ENCODE peak calls at places on chromosome 14, in six cellular contexts. O, L, D, M, J and W are unnamed samples.

GRCh38 chr14:58298880-58299664 is 717 bp downstream of the ARID4A start:
- DNase-seq in O (no peak), L (no peak), D (peak; percentile 38), M (no peak), J (no peak), W (no peak)

GRCh38 chr14:77760381-77761204 is at the start of gene SNW1:
- DNase-seq in O (peak; percentile 91), L (peak; percentile 87), D (peak; percentile 95), M (no peak), J (peak; percentile 95), W (peak; percentile 63)

GRCh38 chr14:21023174-21023573 is 1.7 kb downstream of the NDRG2 start:
- DNase-seq in O (no peak), L (no peak), D (no peak), M (no peak), J (no peak), W (no peak)

GRCh38 chr14:22225526-22226133 is 363.4 kb downstream of the DAD1 start:
- DNase-seq in O (no peak), L (peak; percentile 78), D (no peak), M (no peak), J (peak; percentile 74), W (peak; percentile 28)

GRCh38 chr14:71135496-71135895 is 228.2 kb downstream of the PCNX1 start:
- DNase-seq in O (no peak), L (no peak), D (no peak), M (no peak), J (no peak), W (no peak)

GRCh38 chr14:77630111-77630510 is 13.7 kb upstream of the SPTLC2 start:
- DNase-seq in O (no peak), L (no peak), D (no peak), M (no peak), J (no peak), W (no peak)

GRCh38 chr14:32468955-32469354 is 139.9 kb downstream of the AKAP6 start:
- DNase-seq in O (peak; percentile 71), L (peak; percentile 71), D (no peak), M (no peak), J (peak; percentile 72), W (peak; percentile 73)

GRCh38 chr14:26960049-26960688 is 362.3 kb upstream of the NOVA1 start:
- DNase-seq in O (no peak), L (no peak), D (no peak), M (no peak), J (no peak), W (no peak)

GRCh38 chr14:97319691-97320090 is 522.5 kb downstream of the VRK1 start:
- DNase-seq in O (no peak), L (no peak), D (no peak), M (no peak), J (no peak), W (no peak)

GRCh38 chr14:104887623-104888488 is 22.8 kb downstream of the CEP170B start:
- DNase-seq in O (no peak), L (no peak), D (no peak), M (no peak), J (no peak), W (no peak)

GRCh38 chr14:35779368-35779767 is 29.7 kb downstream of the RALGAPA1 start:
- DNase-seq in O (no peak), L (no peak), D (no peak), M (no peak), J (no peak), W (no peak)

GRCh38 chr14:67940476-67940875 is 120.9 kb downstream of the RAD51B start:
- DNase-seq in O (peak; percentile 40), L (peak; percentile 8), D (no peak), M (peak; percentile 28), J (peak; percentile 36), W (no peak)

GRCh38 chr14:42113358-42114070 is 506.8 kb downstream of the LRFN5 start:
- DNase-seq in O (no peak), L (no peak), D (no peak), M (no peak), J (no peak), W (no peak)

GRCh38 chr14:46137786-46138185 is 513.8 kb downstream of the RPL10L start:
- DNase-seq in O (no peak), L (no peak), D (no peak), M (no peak), J (no peak), W (no peak)

GRCh38 chr14:106831322-106831720 is 1304.9 kb downstream of the TMEM121 start:
- DNase-seq in O (no peak), L (no peak), D (peak; percentile 99), M (no peak), J (no peak), W (no peak)

GRCh38 chr14:50402965-50403364 is 6.3 kb upstream of the CDKL1 start:
- DNase-seq in O (no peak), L (no peak), D (no peak), M (no peak), J (peak; percentile 56), W (no peak)

GRCh38 chr14:105337966-105338365 is 23.4 kb downstream of the PACS2 start:
- DNase-seq in O (no peak), L (no peak), D (no peak), M (no peak), J (no peak), W (no peak)

GRCh38 chr14:89457007-89457406 is 40.0 kb upstream of the FOXN3 start:
- DNase-seq in O (no peak), L (no peak), D (no peak), M (no peak), J (no peak), W (no peak)

GRCh38 chr14:73251516-73252215 is 14.4 kb downstream of the PAPLN start:
- DNase-seq in O (no peak), L (no peak), D (no peak), M (no peak), J (no peak), W (no peak)

GRCh38 chr14:49972840-49973239 is 80.0 kb downstream of the ARF6 start:
- DNase-seq in O (peak; percentile 91), L (peak; percentile 93), D (peak; percentile 51), M (peak; percentile 43), J (peak; percentile 92), W (no peak)

GRCh38 chr14:64572721-64573508 is 23.2 kb downstream of the PPP1R36 start:
- DNase-seq in O (no peak), L (peak; percentile 36), D (no peak), M (no peak), J (peak; percentile 65), W (no peak)

GRCh38 chr14:69615471-69616407 is 4.3 kb downstream of the SUSD6 start:
- DNase-seq in O (peak; percentile 62), L (peak; percentile 78), D (peak; percentile 96), M (peak; percentile 62), J (peak; percentile 84), W (no peak)

GRCh38 chr14:86481105-86481504 is 951.2 kb downstream of the FLRT2 start:
- DNase-seq in O (no peak), L (peak; percentile 17), D (no peak), M (no peak), J (peak; percentile 70), W (no peak)

GRCh38 chr14:91367173-91368171 is 50.1 kb downstream of the CCDC88C start:
- DNase-seq in O (no peak), L (peak; percentile 97), D (peak; percentile 96), M (no peak), J (peak; percentile 66), W (no peak)

GRCh38 chr14:44833376-44833775 is 128.4 kb downstream of the KLHL28 start:
- DNase-seq in O (no peak), L (no peak), D (no peak), M (peak; percentile 14), J (peak; percentile 43), W (no peak)

GRCh38 chr14:88775532-88775931 is 17.2 kb downstream of the EML5 start:
- DNase-seq in O (no peak), L (no peak), D (no peak), M (no peak), J (no peak), W (no peak)

GRCh38 chr14:75934998-75935628 is 46.7 kb downstream of the TGFB3 start:
- DNase-seq in O (no peak), L (no peak), D (no peak), M (no peak), J (no peak), W (no peak)

GRCh38 chr14:58866386-58866785 is 228.6 kb downstream of the DACT1 start:
- DNase-seq in O (no peak), L (no peak), D (no peak), M (no peak), J (no peak), W (no peak)

GRCh38 chr14:33480589-33481184 is 470.2 kb downstream of the EGLN3 start:
- DNase-seq in O (no peak), L (no peak), D (no peak), M (no peak), J (no peak), W (no peak)
- H3K4me3 ChIP-seq in O (no peak overlapping the region), L (no peak overlapping the region), D (no peak overlapping the region), M (no peak overlapping the region), J (no peak overlapping the region), W (no peak overlapping the region)

GRCh38 chr14:93219103-93219726 is 12.2 kb downstream of the UBR7 start:
- DNase-seq in O (peak; percentile 29), L (peak; percentile 46), D (peak; percentile 78), M (no peak), J (peak; percentile 65), W (no peak)
- TF ChIP-seq CTCF in O (peak; percentile 67), L (peak; percentile 63), D (peak; percentile 65), M (peak; percentile 67), J (peak; percentile 53), W (peak; percentile 59)

DNA sequence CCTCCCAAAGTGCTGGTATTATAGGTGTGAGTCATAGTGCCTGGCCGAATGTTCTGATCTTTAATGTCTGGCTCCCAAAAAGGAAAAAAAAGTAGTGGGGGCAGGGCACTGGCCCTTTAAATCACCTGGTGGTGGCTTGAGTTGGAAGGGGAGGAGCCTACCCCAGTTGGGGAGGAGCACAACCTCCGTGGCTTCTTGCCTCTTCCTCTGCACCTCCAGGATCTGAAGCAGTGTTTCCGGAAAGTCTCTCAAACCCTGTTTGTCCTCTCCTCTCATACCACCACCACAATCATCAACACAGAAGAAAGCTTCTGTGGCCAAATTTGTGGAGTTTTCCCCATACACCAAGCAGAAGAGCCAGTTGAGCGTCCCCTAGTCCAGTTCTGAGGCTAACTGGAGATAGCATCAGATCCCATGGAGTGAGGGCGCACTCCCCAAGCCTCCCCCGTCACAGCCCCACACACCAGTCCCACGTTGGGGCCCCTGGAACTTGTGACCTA is 24.3 kb upstream of the RCOR1 start:
- DNase-seq in O (no peak), L (no peak), D (peak; percentile 65), M (no peak), J (no peak), W (no peak)
- H3K4me3 ChIP-seq in O (no peak overlapping the region), L (no peak overlapping the region), D (no peak overlapping the region), M (no peak overlapping the region), J (no peak overlapping the region), W (no peak overlapping the region)

DNA sequence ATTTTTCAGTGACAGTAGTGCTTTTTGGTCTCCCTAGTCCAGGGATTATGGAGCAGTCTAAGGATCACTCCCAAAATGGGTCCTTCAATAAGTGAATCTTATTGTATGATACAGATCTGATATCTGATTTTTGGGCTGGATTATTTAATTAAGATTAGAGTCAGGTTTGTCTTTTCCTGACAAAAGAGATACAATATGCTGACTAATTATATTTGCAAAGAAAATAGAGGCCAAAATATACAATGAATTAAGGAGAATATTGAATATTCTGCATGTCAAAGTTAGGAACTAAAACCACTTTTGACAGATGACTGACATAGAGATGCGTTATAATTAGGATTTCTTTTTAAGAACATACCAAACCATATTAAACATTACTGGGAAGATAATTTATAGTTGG is 175.2 kb downstream of the FOXG1 start:
- DNase-seq in O (no peak), L (no peak), D (no peak), M (no peak), J (no peak), W (no peak)
- TF ChIP-seq CTCF in O (no peak), L (no peak), D (no peak), M (no peak), J (no peak), W (no peak)

GRCh38 chr14:60093606-60094005 is 1.9 kb downstream of the PCNX4 start:
- DNase-seq in O (no peak), L (no peak), D (no peak), M (no peak), J (peak; percentile 18), W (no peak)
- H3K4me3 ChIP-seq in O (peak overlapping the region; percentile 79), L (peak overlapping the region; percentile 98), D (peak overlapping the region; percentile 68), M (peak overlapping the region; percentile 92), J (peak overlapping the region; percentile 68), W (peak overlapping the region; percentile 92)